ENCODE peak calls at places on chromosomes 13 and 19, in eight cellular contexts. E, F, D, R, L, G, S and V are unnamed samples.

GRCh38 chr13:49517461-49517860 is 21.7 kb downstream of the PHF11 start:
- DNase-seq in G (no peak), E (no peak), R (peak; percentile 56), L (no peak), D (no peak), S (no peak), F (no peak), V (no peak)

GRCh38 chr13:93307651-93308050 is 81.0 kb downstream of the GPC6 start:
- DNase-seq in R (no peak), D (no peak), F (no peak), L (no peak), E (no peak), G (peak; percentile 18), S (no peak), V (no peak)

GRCh38 chr19:1825909-1826556 is 14.0 kb upstream of the ATP8B3 start:
- DNase-seq in F (peak; percentile 85), D (peak; percentile 79), L (peak; percentile 70), R (peak; percentile 89), S (peak; percentile 92), G (peak; percentile 56), E (no peak), V (peak; percentile 73)

GRCh38 chr19:7264858-7265257 is 29.4 kb downstream of the INSR start:
- DNase-seq in L (no peak), E (no peak), D (no peak), S (no peak), R (no peak), F (no peak), G (no peak), V (no peak)

GRCh38 chr13:60268203-60268555 is 104.5 kb upstream of the DIAPH3 start:
- DNase-seq in R (no peak), L (no peak), S (no peak), F (no peak), E (no peak), D (no peak), G (no peak), V (no peak)

GRCh38 chr19:6687117-6687516 is 17.2 kb upstream of the TNFSF14 start:
- DNase-seq in F (no peak), D (no peak), E (no peak), R (no peak), S (no peak), L (no peak), G (no peak), V (no peak)

GRCh38 chr13:24618219-24618955 is 61.8 kb upstream of the ATP12A start:
- DNase-seq in R (no peak), L (peak; percentile 66), E (no peak), G (no peak), F (no peak), S (no peak), D (peak; percentile 81), V (peak; percentile 67)

GRCh38 chr13:29454931-29455481 is 140.5 kb downstream of the SLC7A1 start:
- DNase-seq in L (no peak), G (peak; percentile 7), S (no peak), R (peak; percentile 11), F (no peak), D (no peak), E (no peak), V (no peak)

GRCh38 chr19:12665281-12665573 is 1.3 kb downstream of the MAN2B1 start:
- DNase-seq in R (no peak), S (no peak), E (no peak), G (no peak), D (no peak), L (peak; percentile 29), F (peak; percentile 79), V (peak; percentile 58)

GRCh38 chr13:60583196-60583908 is 186.3 kb downstream of the TDRD3 start:
- DNase-seq in D (no peak), L (no peak), G (peak; percentile 16), F (no peak), E (no peak), S (no peak), R (peak; percentile 37), V (no peak)

GRCh38 chr19:33795370-33796163 is 1.1 kb upstream of the KCTD15 start:
- DNase-seq in S (peak; percentile 94), E (no peak), G (peak; percentile 75), D (no peak), L (no peak), F (peak; percentile 90), R (peak; percentile 97), V (peak; percentile 45)

GRCh38 chr19:19406878-19407639 is 1.6 kb downstream of the GATAD2A start:
- DNase-seq in E (no peak), G (peak; percentile 45), D (peak; percentile 37), S (no peak), F (no peak), L (peak; percentile 42), R (peak; percentile 28), V (peak; percentile 56)

GRCh38 chr13:98509271-98510155 is 67.4 kb downstream of the STK24 start:
- DNase-seq in L (no peak), F (peak; percentile 64), S (no peak), R (no peak), D (no peak), G (peak; percentile 92), E (peak; percentile 31), V (peak; percentile 43)

GRCh38 chr19:10000171-10000826 is 10.0 kb downstream of the COL5A3 start:
- DNase-seq in E (peak; percentile 40), D (peak; percentile 69), R (peak; percentile 86), L (peak; percentile 56), S (peak; percentile 61), F (peak; percentile 73), G (peak; percentile 70), V (peak; percentile 60)

GRCh38 chr19:11166281-11167142 is 10.9 kb upstream of the SPC24 start:
- DNase-seq in L (no peak), R (no peak), D (no peak), G (no peak), S (peak; percentile 54), F (no peak), E (no peak), V (no peak)

GRCh38 chr13:110201114-110201513 is 105.8 kb downstream of the COL4A1 start:
- DNase-seq in E (no peak), R (no peak), D (no peak), S (no peak), L (no peak), F (no peak), G (no peak), V (no peak)

GRCh38 chr19:22517496-22518411 is 95.6 kb upstream of the ZNF98 start:
- DNase-seq in L (no peak), S (no peak), R (no peak), G (no peak), F (peak; percentile 50), D (no peak), E (no peak), V (no peak)

GRCh38 chr19:36564391-36564790 is 8.7 kb downstream of the ZNF529 start:
- DNase-seq in R (no peak), D (no peak), L (no peak), E (no peak), S (no peak), G (no peak), F (no peak), V (no peak)
- H3K9me3 ChIP-seq in R (peaks cover 3% of the 10 kb centered on the region), D (peaks cover 46% of the 10 kb centered on the region), L (peaks cover 46% of the 10 kb centered on the region), E (peaks cover 86% of the 10 kb centered on the region), S (peaks cover 59% of the 10 kb centered on the region), G (peaks cover 46% of the 10 kb centered on the region), F (peaks cover 88% of the 10 kb centered on the region), V (peaks cover 34% of the 10 kb centered on the region)

GRCh38 chr13:37026778-37027177 is 26.2 kb downstream of the EXOSC8 start:
- DNase-seq in L (no peak), E (no peak), R (no peak), F (no peak), S (no peak), D (no peak), G (no peak), V (no peak)

GRCh38 chr13:37027639-37028038 is 27.1 kb downstream of the EXOSC8 start:
- DNase-seq in F (no peak), E (no peak), L (no peak), G (no peak), D (no peak), S (no peak), R (no peak), V (no peak)

GRCh38 chr13:37029617-37030016 is 29.0 kb downstream of the EXOSC8 start:
- DNase-seq in L (no peak), F (no peak), S (no peak), G (peak; percentile 45), D (no peak), R (no peak), E (no peak), V (no peak)

GRCh38 chr13:37023871-37024270 is 23.3 kb downstream of the EXOSC8 start:
- DNase-seq in D (no peak), S (no peak), G (peak; percentile 70), E (no peak), L (no peak), F (no peak), R (no peak), V (no peak)
- H3K27ac ChIP-seq in D (no peak overlapping the region), S (no peak overlapping the region), G (no peak overlapping the region), E (no peak overlapping the region), L (no peak overlapping the region), F (no peak overlapping the region), R (no peak overlapping the region), V (no peak overlapping the region)

GRCh38 chr13:95209109-95209508 is 92.1 kb downstream of the ABCC4 start:
- DNase-seq in F (no peak), G (no peak), E (no peak), D (no peak), R (no peak), L (no peak), S (no peak), V (no peak)

GRCh38 chr13:95216182-95216581 is 85.1 kb downstream of the ABCC4 start:
- DNase-seq in F (no peak), R (no peak), L (no peak), E (no peak), G (no peak), D (no peak), S (no peak), V (no peak)

GRCh38 chr13:95217920-95218830 is 83.1 kb downstream of the ABCC4 start:
- DNase-seq in G (no peak), R (no peak), E (no peak), L (no peak), F (no peak), S (no peak), D (no peak), V (no peak)

GRCh38 chr13:95207769-95208366 is 93.4 kb downstream of the ABCC4 start:
- DNase-seq in S (no peak), L (no peak), F (no peak), D (no peak), G (no peak), R (no peak), E (no peak), V (no peak)

GRCh38 chr13:95212962-95213850 is 88.0 kb downstream of the ABCC4 start:
- DNase-seq in D (no peak), S (no peak), L (no peak), E (no peak), G (no peak), F (no peak), R (no peak), V (no peak)
- H3K9me3 ChIP-seq in D (no peaks in the 10 kb centered on the region), S (no peaks in the 10 kb centered on the region), L (no peaks in the 10 kb centered on the region), E (no peaks in the 10 kb centered on the region), G (no peaks in the 10 kb centered on the region), F (no peaks in the 10 kb centered on the region), R (no peaks in the 10 kb centered on the region), V (no peaks in the 10 kb centered on the region)

DNA sequence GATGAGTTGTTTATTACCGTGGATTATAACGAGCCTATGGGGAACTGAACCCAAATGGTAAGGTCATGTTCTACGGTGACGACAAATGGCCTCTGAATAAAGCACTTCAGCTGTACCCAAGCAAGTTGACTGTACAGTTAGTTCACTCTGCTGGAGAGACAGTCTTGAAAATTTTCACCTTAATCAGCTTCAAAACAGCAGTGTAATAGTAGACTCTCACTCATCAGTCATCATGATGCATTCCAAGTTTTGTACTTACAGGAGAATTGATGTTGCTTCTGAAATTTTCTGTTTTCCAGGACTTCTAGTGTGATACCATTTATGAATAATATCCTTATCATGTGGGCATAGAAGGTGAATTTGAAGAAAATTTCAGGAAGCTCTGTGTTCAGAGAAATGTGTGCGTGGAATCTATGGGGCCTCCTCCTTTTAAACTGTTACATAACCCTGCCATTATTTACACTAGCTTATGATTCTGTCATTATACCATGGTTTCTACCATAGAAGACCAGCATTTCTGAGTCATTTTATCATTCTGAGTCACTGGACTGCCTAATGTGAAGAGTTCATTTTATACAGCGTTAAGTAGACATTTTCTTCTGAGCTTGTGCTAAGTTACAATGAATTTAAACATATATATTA is 96.9 kb downstream of the WDFY2 start:
- DNase-seq in S (no peak), G (peak; percentile 88), E (no peak), F (no peak), D (no peak), L (no peak), R (no peak), V (no peak)
- H3K27ac ChIP-seq in S (no peak overlapping the region), G (no peak overlapping the region), E (no peak overlapping the region), F (no peak overlapping the region), D (no peak overlapping the region), L (no peak overlapping the region), R (no peak overlapping the region), V (no peak overlapping the region)